ENCODE peak calls at places on chromosomes 12 and 14, in five cellular contexts. One of them, this sample, is unnamed.

GRCh38 chr12:63103489-63104131 is 47.4 kb downstream of the AVPR1A start:
- DNase-seq in cardiac muscle cell: peak; percentile 40
- DNase-seq in activated CD8-positive, alpha-beta T cell treated with anti-CD3 and anti-CD28 coated beads for 36 hours: peak; percentile 6
- DNase-seq in endothelial cell: peak; percentile 20
- DNase-seq in lung: no peak
- DNase-seq in this sample: peak; percentile 19

GRCh38 chr12:85807681-85808228 is 28.5 kb downstream of the RASSF9 start:
- DNase-seq in cardiac muscle cell: no peak
- DNase-seq in lung: no peak
- DNase-seq in endothelial cell: no peak
- DNase-seq in activated CD8-positive, alpha-beta T cell treated with anti-CD3 and anti-CD28 coated beads for 36 hours: no peak
- DNase-seq in this sample: no peak

GRCh38 chr12:25251749-25252148 is 1.0 kb upstream of the KRAS start:
- DNase-seq in endothelial cell: no peak
- DNase-seq in cardiac muscle cell: no peak
- DNase-seq in lung: no peak
- DNase-seq in activated CD8-positive, alpha-beta T cell treated with anti-CD3 and anti-CD28 coated beads for 36 hours: no peak
- DNase-seq in this sample: no peak

GRCh38 chr12:32765906-32766305 is 10.2 kb upstream of the YARS2 start:
- DNase-seq in endothelial cell: no peak
- DNase-seq in activated CD8-positive, alpha-beta T cell treated with anti-CD3 and anti-CD28 coated beads for 36 hours: no peak
- DNase-seq in cardiac muscle cell: peak; percentile 35
- DNase-seq in lung: no peak
- DNase-seq in this sample: no peak

GRCh38 chr12:104672501-104673265 is 215.9 kb downstream of the CHST11 start:
- DNase-seq in lung: no peak
- DNase-seq in cardiac muscle cell: peak; percentile 62
- DNase-seq in activated CD8-positive, alpha-beta T cell treated with anti-CD3 and anti-CD28 coated beads for 36 hours: no peak
- DNase-seq in endothelial cell: no peak
- DNase-seq in this sample: no peak

GRCh38 chr12:76781321-76781720 is 17.4 kb downstream of the ZDHHC17 start:
- DNase-seq in endothelial cell: no peak
- DNase-seq in activated CD8-positive, alpha-beta T cell treated with anti-CD3 and anti-CD28 coated beads for 36 hours: no peak
- DNase-seq in cardiac muscle cell: no peak
- DNase-seq in lung: no peak
- DNase-seq in this sample: no peak

GRCh38 chr14:92945959-92946846 is 23.3 kb downstream of the CHGA start:
- DNase-seq in endothelial cell: no peak
- DNase-seq in cardiac muscle cell: peak; percentile 70
- DNase-seq in lung: peak; percentile 66
- DNase-seq in activated CD8-positive, alpha-beta T cell treated with anti-CD3 and anti-CD28 coated beads for 36 hours: no peak
- DNase-seq in this sample: no peak

GRCh38 chr12:1580036-1580435 is 14.3 kb downstream of the FBXL14 start:
- DNase-seq in activated CD8-positive, alpha-beta T cell treated with anti-CD3 and anti-CD28 coated beads for 36 hours: no peak
- DNase-seq in endothelial cell: no peak
- DNase-seq in cardiac muscle cell: no peak
- DNase-seq in lung: no peak
- DNase-seq in this sample: no peak

GRCh38 chr12:40647651-40648050 is 44.6 kb upstream of the CNTN1 start:
- DNase-seq in activated CD8-positive, alpha-beta T cell treated with anti-CD3 and anti-CD28 coated beads for 36 hours: no peak
- DNase-seq in cardiac muscle cell: no peak
- DNase-seq in endothelial cell: no peak
- DNase-seq in lung: no peak
- DNase-seq in this sample: no peak

GRCh38 chr12:109679716-109680520 is 33.7 kb upstream of the FAM222A start:
- DNase-seq in endothelial cell: no peak
- DNase-seq in activated CD8-positive, alpha-beta T cell treated with anti-CD3 and anti-CD28 coated beads for 36 hours: no peak
- DNase-seq in cardiac muscle cell: no peak
- DNase-seq in lung: no peak
- DNase-seq in this sample: no peak

GRCh38 chr12:63042646-63043045 is 107.7 kb upstream of the PPM1H start:
- DNase-seq in lung: no peak
- DNase-seq in endothelial cell: no peak
- DNase-seq in activated CD8-positive, alpha-beta T cell treated with anti-CD3 and anti-CD28 coated beads for 36 hours: no peak
- DNase-seq in cardiac muscle cell: no peak
- DNase-seq in this sample: no peak

GRCh38 chr12:28876423-28876822 is 272.7 kb upstream of the FAR2 start:
- DNase-seq in endothelial cell: no peak
- DNase-seq in cardiac muscle cell: no peak
- DNase-seq in lung: no peak
- DNase-seq in activated CD8-positive, alpha-beta T cell treated with anti-CD3 and anti-CD28 coated beads for 36 hours: no peak
- DNase-seq in this sample: no peak

GRCh38 chr12:26465419-26466097 is 270.2 kb downstream of the SSPN start:
- DNase-seq in cardiac muscle cell: peak; percentile 46
- DNase-seq in endothelial cell: no peak
- DNase-seq in activated CD8-positive, alpha-beta T cell treated with anti-CD3 and anti-CD28 coated beads for 36 hours: no peak
- DNase-seq in lung: no peak
- DNase-seq in this sample: no peak

GRCh38 chr12:96368233-96368632 is 32.0 kb downstream of the CDK17 start:
- DNase-seq in lung: no peak
- DNase-seq in endothelial cell: no peak
- DNase-seq in cardiac muscle cell: peak; percentile 38
- DNase-seq in activated CD8-positive, alpha-beta T cell treated with anti-CD3 and anti-CD28 coated beads for 36 hours: no peak
- DNase-seq in this sample: no peak

GRCh38 chr12:19869413-19869812 is 430.1 kb downstream of the AEBP2 start:
- DNase-seq in activated CD8-positive, alpha-beta T cell treated with anti-CD3 and anti-CD28 coated beads for 36 hours: peak; percentile 51
- DNase-seq in cardiac muscle cell: no peak
- DNase-seq in endothelial cell: no peak
- DNase-seq in lung: no peak
- DNase-seq in this sample: no peak

GRCh38 chr12:121799175-121799841 is 4.5 kb upstream of the SETD1B start:
- DNase-seq in cardiac muscle cell: peak; percentile 78
- DNase-seq in activated CD8-positive, alpha-beta T cell treated with anti-CD3 and anti-CD28 coated beads for 36 hours: peak; percentile 79
- DNase-seq in lung: peak; percentile 71
- DNase-seq in endothelial cell: no peak
- DNase-seq in this sample: peak; percentile 80

GRCh38 chr12:76032043-76032981 is 736 bp upstream of the PHLDA1 start:
- DNase-seq in cardiac muscle cell: peak; percentile 79
- DNase-seq in lung: peak; percentile 52
- DNase-seq in endothelial cell: peak; percentile 39
- DNase-seq in activated CD8-positive, alpha-beta T cell treated with anti-CD3 and anti-CD28 coated beads for 36 hours: peak; percentile 67
- DNase-seq in this sample: peak; percentile 64

GRCh38 chr14:30875788-30876053 is 1.4 kb downstream of the COCH start:
- DNase-seq in cardiac muscle cell: no peak
- DNase-seq in endothelial cell: no peak
- DNase-seq in activated CD8-positive, alpha-beta T cell treated with anti-CD3 and anti-CD28 coated beads for 36 hours: no peak
- DNase-seq in lung: no peak
- DNase-seq in this sample: no peak

GRCh38 chr14:55721353-55721752 is 141.3 kb downstream of the KTN1 start:
- DNase-seq in endothelial cell: no peak
- DNase-seq in cardiac muscle cell: peak; percentile 96
- DNase-seq in activated CD8-positive, alpha-beta T cell treated with anti-CD3 and anti-CD28 coated beads for 36 hours: no peak
- DNase-seq in lung: no peak
- DNase-seq in this sample: no peak

GRCh38 chr12:80589091-80589490 is 118.3 kb upstream of the MYF6 start:
- DNase-seq in cardiac muscle cell: no peak
- DNase-seq in activated CD8-positive, alpha-beta T cell treated with anti-CD3 and anti-CD28 coated beads for 36 hours: no peak
- DNase-seq in lung: no peak
- DNase-seq in endothelial cell: no peak
- DNase-seq in this sample: no peak

GRCh38 chr12:101038289-101038871 is 171.7 kb downstream of the SLC5A8 start:
- DNase-seq in lung: no peak
- DNase-seq in cardiac muscle cell: peak; percentile 53
- DNase-seq in endothelial cell: no peak
- DNase-seq in activated CD8-positive, alpha-beta T cell treated with anti-CD3 and anti-CD28 coated beads for 36 hours: peak; percentile 16
- DNase-seq in this sample: peak; percentile 11

GRCh38 chr12:73220951-73221350 is 948.8 kb downstream of the TRHDE start:
- DNase-seq in activated CD8-positive, alpha-beta T cell treated with anti-CD3 and anti-CD28 coated beads for 36 hours: no peak
- DNase-seq in endothelial cell: no peak
- DNase-seq in lung: no peak
- DNase-seq in cardiac muscle cell: no peak
- DNase-seq in this sample: no peak

GRCh38 chr14:78836777-78837176 is 666.6 kb downstream of the NRXN3 start:
- DNase-seq in endothelial cell: peak; percentile 78
- DNase-seq in lung: peak; percentile 34
- DNase-seq in activated CD8-positive, alpha-beta T cell treated with anti-CD3 and anti-CD28 coated beads for 36 hours: peak; percentile 56
- DNase-seq in cardiac muscle cell: peak; percentile 57
- DNase-seq in this sample: peak; percentile 15
- TF ChIP-seq CTCF in endothelial cell: peak; percentile 65
- TF ChIP-seq CTCF in lung: no peak
- TF ChIP-seq CTCF in activated CD8-positive, alpha-beta T cell treated with anti-CD3 and anti-CD28 coated beads for 36 hours: no peak
- TF ChIP-seq CTCF in cardiac muscle cell: peak; percentile 41
- TF ChIP-seq CTCF in this sample: peak; percentile 49

GRCh38 chr14:39432619-39433451 is 602 bp upstream of the FBXO33 start:
- DNase-seq in activated CD8-positive, alpha-beta T cell treated with anti-CD3 and anti-CD28 coated beads for 36 hours: peak; percentile 77
- DNase-seq in lung: peak; percentile 93
- DNase-seq in cardiac muscle cell: peak; percentile 83
- DNase-seq in endothelial cell: peak; percentile 80
- DNase-seq in this sample: peak; percentile 74
- TF ChIP-seq CTCF in activated CD8-positive, alpha-beta T cell treated with anti-CD3 and anti-CD28 coated beads for 36 hours: no peak
- TF ChIP-seq CTCF in lung: no peak
- TF ChIP-seq CTCF in cardiac muscle cell: no peak
- TF ChIP-seq CTCF in endothelial cell: no peak
- TF ChIP-seq CTCF in this sample: peak; percentile 20

DNA sequence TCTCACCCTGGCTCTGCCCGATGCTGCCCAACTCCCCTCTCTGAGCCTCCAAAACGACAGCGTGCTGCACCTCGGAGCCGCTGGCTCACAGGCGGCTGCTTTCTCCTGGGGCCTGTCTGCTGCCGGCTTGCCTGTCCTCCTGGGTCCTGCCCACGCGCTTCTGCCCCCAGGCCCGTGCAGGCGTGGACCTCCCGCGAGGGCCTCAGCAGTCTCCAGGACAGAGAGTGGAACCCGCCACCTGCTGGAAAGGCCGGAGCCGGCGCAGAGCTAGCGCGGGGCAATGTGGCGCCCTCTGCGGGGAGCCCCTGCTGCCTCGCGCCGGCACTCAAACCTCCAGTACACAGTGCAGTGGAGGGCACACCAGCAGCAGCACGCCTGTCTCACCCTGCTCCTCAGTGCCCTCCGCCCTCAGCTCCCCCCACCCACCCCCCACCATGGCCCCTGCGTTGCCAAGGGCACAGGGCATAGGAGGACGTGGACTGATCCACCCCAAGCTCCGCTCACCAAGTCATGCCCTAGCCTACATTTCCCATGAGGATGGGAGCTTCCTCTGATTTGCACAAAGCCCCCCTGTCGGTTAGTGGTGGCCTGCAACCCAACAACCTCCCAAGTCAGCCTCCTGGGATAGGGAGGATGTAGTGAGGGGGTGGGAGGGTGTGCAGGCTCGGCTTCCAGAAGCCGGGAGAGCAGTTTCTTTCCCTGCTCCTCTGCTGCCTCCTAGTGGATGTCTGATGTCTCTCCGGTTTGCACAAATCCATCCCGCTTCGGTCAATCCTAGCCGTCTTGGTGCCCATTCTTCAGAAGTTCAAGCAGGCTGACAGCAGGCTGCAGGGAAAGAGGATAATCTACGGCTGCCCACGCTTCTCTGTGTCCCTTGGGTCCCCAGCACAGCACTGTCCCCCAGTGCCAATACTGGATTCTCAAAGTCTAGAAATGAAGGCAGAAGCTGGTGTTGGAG is 25.2 kb downstream of the KRT8 start:
- DNase-seq in endothelial cell: peak; percentile 90
- DNase-seq in cardiac muscle cell: peak; percentile 93
- DNase-seq in activated CD8-positive, alpha-beta T cell treated with anti-CD3 and anti-CD28 coated beads for 36 hours: peak; percentile 82
- DNase-seq in lung: peak; percentile 79
- DNase-seq in this sample: peak; percentile 74
- TF ChIP-seq CTCF in endothelial cell: peak; percentile 80
- TF ChIP-seq CTCF in cardiac muscle cell: peak; percentile 81
- TF ChIP-seq CTCF in activated CD8-positive, alpha-beta T cell treated with anti-CD3 and anti-CD28 coated beads for 36 hours: peak; percentile 92
- TF ChIP-seq CTCF in lung: peak; percentile 92
- TF ChIP-seq CTCF in this sample: peak; percentile 78

GRCh38 chr12:204261-204678 is 9.7 kb downstream of the SLC6A12 start:
- DNase-seq in cardiac muscle cell: no peak
- DNase-seq in activated CD8-positive, alpha-beta T cell treated with anti-CD3 and anti-CD28 coated beads for 36 hours: no peak
- DNase-seq in lung: no peak
- DNase-seq in endothelial cell: no peak
- DNase-seq in this sample: no peak

GRCh38 chr12:203074-203461 is 10.9 kb downstream of the SLC6A12 start:
- DNase-seq in endothelial cell: no peak
- DNase-seq in lung: no peak
- DNase-seq in cardiac muscle cell: no peak
- DNase-seq in activated CD8-positive, alpha-beta T cell treated with anti-CD3 and anti-CD28 coated beads for 36 hours: no peak
- DNase-seq in this sample: no peak

GRCh38 chr12:205026-205425 is 8.9 kb downstream of the SLC6A12 start:
- DNase-seq in cardiac muscle cell: no peak
- DNase-seq in lung: no peak
- DNase-seq in endothelial cell: no peak
- DNase-seq in activated CD8-positive, alpha-beta T cell treated with anti-CD3 and anti-CD28 coated beads for 36 hours: no peak
- DNase-seq in this sample: no peak

GRCh38 chr12:202081-202731 is 11.8 kb downstream of the SLC6A12 start:
- DNase-seq in lung: no peak
- DNase-seq in endothelial cell: no peak
- DNase-seq in activated CD8-positive, alpha-beta T cell treated with anti-CD3 and anti-CD28 coated beads for 36 hours: no peak
- DNase-seq in cardiac muscle cell: no peak
- DNase-seq in this sample: no peak

GRCh38 chr12:203462-204260 is 10.3 kb downstream of the SLC6A12 start:
- DNase-seq in activated CD8-positive, alpha-beta T cell treated with anti-CD3 and anti-CD28 coated beads for 36 hours: no peak
- DNase-seq in cardiac muscle cell: peak; percentile 31
- DNase-seq in lung: no peak
- DNase-seq in endothelial cell: peak; percentile 63
- DNase-seq in this sample: no peak
- TF ChIP-seq CTCF in activated CD8-positive, alpha-beta T cell treated with anti-CD3 and anti-CD28 coated beads for 36 hours: no peak
- TF ChIP-seq CTCF in cardiac muscle cell: peak; percentile 7
- TF ChIP-seq CTCF in lung: no peak
- TF ChIP-seq CTCF in endothelial cell: no peak
- TF ChIP-seq CTCF in this sample: no peak

DNA sequence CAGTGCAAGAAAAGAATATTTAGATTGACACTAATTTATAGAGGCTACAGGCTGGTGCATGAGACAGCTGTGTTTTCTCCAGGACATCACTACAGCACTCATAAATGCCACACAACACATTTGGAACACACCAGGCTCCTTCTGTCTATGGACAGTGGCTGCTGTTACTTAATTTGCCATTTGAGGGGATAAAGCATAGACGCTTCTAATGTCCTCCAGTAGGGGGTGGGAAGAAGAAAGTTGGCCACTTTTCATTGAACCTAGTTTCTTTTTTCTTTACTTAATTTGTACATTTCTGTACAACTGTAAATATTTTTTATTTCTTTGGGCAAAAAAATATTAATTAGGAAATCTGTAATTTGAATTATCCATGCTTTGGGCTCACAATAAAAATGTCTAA is 12.4 kb upstream of the RTN1 start:
- DNase-seq in lung: no peak
- DNase-seq in cardiac muscle cell: no peak
- DNase-seq in activated CD8-positive, alpha-beta T cell treated with anti-CD3 and anti-CD28 coated beads for 36 hours: no peak
- DNase-seq in endothelial cell: no peak
- DNase-seq in this sample: no peak
- TF ChIP-seq CTCF in lung: no peak
- TF ChIP-seq CTCF in cardiac muscle cell: peak; percentile 32
- TF ChIP-seq CTCF in activated CD8-positive, alpha-beta T cell treated with anti-CD3 and anti-CD28 coated beads for 36 hours: peak; percentile 45
- TF ChIP-seq CTCF in endothelial cell: peak; percentile 68
- TF ChIP-seq CTCF in this sample: no peak

DNA sequence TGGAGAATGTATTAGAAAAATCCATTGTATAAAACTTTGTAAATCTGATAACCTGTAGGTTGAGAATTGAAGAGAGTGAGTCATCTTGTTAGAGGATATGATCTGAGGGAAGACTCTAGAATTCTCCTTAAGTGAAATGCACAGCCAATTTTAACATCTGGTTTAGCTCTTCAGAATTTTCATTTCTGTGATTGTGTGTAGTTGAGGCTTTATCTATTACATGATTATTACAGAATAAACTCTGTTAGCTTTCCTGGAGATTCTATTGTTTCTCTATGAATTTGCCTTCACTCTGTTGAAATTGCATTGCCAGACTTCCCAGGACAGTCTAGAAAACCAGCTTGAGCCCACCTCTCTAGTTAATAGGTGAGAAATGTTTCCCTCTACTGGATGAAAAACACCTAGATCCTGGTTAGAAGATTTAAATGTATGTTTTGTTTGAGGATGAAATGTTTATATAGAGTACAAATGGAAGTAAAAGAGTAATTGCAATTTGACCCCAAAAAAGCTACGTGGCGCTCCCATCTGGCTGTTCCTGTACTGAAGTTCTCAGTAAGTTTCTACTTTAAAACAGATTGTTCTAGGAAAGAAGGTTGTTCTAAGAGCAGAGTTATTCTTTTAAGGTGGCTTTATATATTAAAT is 2.9 kb downstream of the NUDT4 start:
- DNase-seq in lung: no peak
- DNase-seq in endothelial cell: no peak
- DNase-seq in cardiac muscle cell: peak; percentile 55
- DNase-seq in activated CD8-positive, alpha-beta T cell treated with anti-CD3 and anti-CD28 coated beads for 36 hours: no peak
- DNase-seq in this sample: no peak
- TF ChIP-seq CTCF in lung: no peak
- TF ChIP-seq CTCF in endothelial cell: no peak
- TF ChIP-seq CTCF in cardiac muscle cell: peak; percentile 27
- TF ChIP-seq CTCF in activated CD8-positive, alpha-beta T cell treated with anti-CD3 and anti-CD28 coated beads for 36 hours: no peak
- TF ChIP-seq CTCF in this sample: peak; percentile 36

This sample was measured in GM13977.